ENCODE peak calls at places on chromosomes 11 and 22, in ten cellular contexts. R is stimulated activated CD8-positive, alpha-beta memory T cell treated with anti-CD3 and anti-CD28 coated beads, Interleukin-4, amount 100 ng/mL, for 48 hours; A is lower lobe of right lung; K is heart left ventricle; L is NCI-H1436; O is A172; H is MV-4-11; N is NCI-H2227 treated with DMSO at 0.1 percent for 48 hours; S is activated T-helper 1 cell treated with Interleukin-2 at 50 U/mL for 16 hours; D is aorta. Y is an unnamed sample.

GRCh38 chr11:81669944-81670526 is 1063.6 kb downstream of the FAM181B start:
- DNase-seq in R (no peak), A (no peak), K (no peak), L (no peak), O (no peak), H (no peak), N (no peak), S (no peak), D (no peak), Y (no peak)

GRCh38 chr22:17303441-17303839 is 65.8 kb upstream of the CECR2 start:
- DNase-seq in R (no peak), A (no peak), K (no peak), L (no peak), O (no peak), H (no peak), N (no peak), S (no peak), D (no peak), Y (no peak)

GRCh38 chr11:12278766-12279671 is 98.4 kb upstream of the PARVA start:
- DNase-seq in R (peak), A (no peak), K (no peak), L (no peak), O (no peak), H (no peak), N (no peak), S (no peak), D (no peak), Y (no peak)

GRCh38 chr22:17576475-17576874 is 13.2 kb downstream of the SLC25A18 start:
- DNase-seq in R (no peak), A (no peak), K (no peak), L (no peak), O (peak), H (no peak), N (no peak), S (no peak), D (peak), Y (no peak)

GRCh38 chr11:19018901-19019300 is 41.6 kb downstream of the MRGPRX2 start:
- DNase-seq in R (no peak), A (no peak), K (no peak), L (no peak), O (no peak), H (no peak), N (no peak), S (no peak), D (no peak), Y (no peak)

GRCh38 chr11:11916981-11917399 is 75.2 kb downstream of the USP47 start:
- DNase-seq in R (no peak), A (no peak), K (no peak), L (no peak), O (peak), H (no peak), N (no peak), S (no peak), D (no peak), Y (no peak)

GRCh38 chr11:118607401-118608267 is at the start of gene PHLDB1:
- DNase-seq in R (peak), A (peak), K (peak), L (peak), O (peak), H (peak), N (peak), S (peak), D (peak), Y (peak)

GRCh38 chr11:109426442-109426841 is 4.5 kb downstream of the C11orf87 start:
- DNase-seq in R (no peak), A (no peak), K (no peak), L (no peak), O (no peak), H (no peak), N (no peak), S (no peak), D (no peak), Y (no peak)

GRCh38 chr11:12205330-12205729 is 94.9 kb downstream of the MICAL2 start:
- DNase-seq in R (no peak), A (no peak), K (no peak), L (no peak), O (no peak), H (no peak), N (no peak), S (no peak), D (no peak), Y (no peak)

GRCh38 chr11:33706961-33707360 is 6.3 kb upstream of the C11orf91 start:
- DNase-seq in R (no peak), A (no peak), K (no peak), L (no peak), O (no peak), H (no peak), N (no peak), S (no peak), D (no peak), Y (no peak)

GRCh38 chr11:26971961-26972360 is 22.0 kb upstream of the FIBIN start:
- DNase-seq in R (no peak), A (no peak), K (no peak), L (no peak), O (no peak), H (no peak), N (no peak), S (no peak), D (no peak), Y (no peak)

GRCh38 chr22:38289583-38290082 is 16.8 kb upstream of the TMEM184B start:
- DNase-seq in R (no peak), A (peak), K (no peak), L (no peak), O (no peak), H (no peak), N (no peak), S (no peak), D (no peak), Y (no peak)

GRCh38 chr11:32326522-32326921 is 108.8 kb downstream of the WT1 start:
- DNase-seq in R (no peak), A (no peak), K (no peak), L (no peak), O (no peak), H (peak), N (no peak), S (no peak), D (no peak), Y (no peak)

GRCh38 chr11:118216621-118217526 is 7.9 kb downstream of the JAML start:
- DNase-seq in R (peak), A (no peak), K (no peak), L (no peak), O (no peak), H (no peak), N (no peak), S (no peak), D (no peak), Y (no peak)

GRCh38 chr11:84906995-84907394 is 720.1 kb downstream of the DLG2 start:
- DNase-seq in R (no peak), A (no peak), K (no peak), L (no peak), O (no peak), H (no peak), N (no peak), S (no peak), D (no peak), Y (no peak)

GRCh38 chr22:45758603-45759002 is 87.0 kb downstream of the ATXN10 start:
- DNase-seq in R (no peak), A (no peak), K (no peak), L (no peak), O (peak), H (no peak), N (no peak), S (no peak), D (no peak), Y (no peak)

GRCh38 chr11:112977620-112978212 is 16.5 kb downstream of the NCAM1 start:
- DNase-seq in R (no peak), A (no peak), K (no peak), L (no peak), O (peak), H (peak), N (no peak), S (no peak), D (no peak), Y (no peak)

GRCh38 chr11:14374922-14375630 is 16.1 kb upstream of the RRAS2 start:
- DNase-seq in R (no peak), A (no peak), K (no peak), L (no peak), O (no peak), H (no peak), N (no peak), S (no peak), D (no peak), Y (no peak)